ENCODE peak calls at places on chromosomes 2 and 18, in five cellular contexts. P is type B pancreatic cell, K is epithelial cell of esophagus, N is IMR-90, M is vagina. D is an unnamed sample.

GRCh38 chr2:28636491-28636890 is 115.1 kb upstream of the PPP1CB start:
- DNase-seq in P (no peak), K (no peak), N (no peak), M (no peak), D (no peak)

GRCh38 chr18:64713284-64713683 is 564.4 kb upstream of the LINC00305 start:
- DNase-seq in P (no peak), K (no peak), N (no peak), M (no peak), D (no peak)

GRCh38 chr2:132607407-132607806 is 62.6 kb downstream of the LYPD1 start:
- DNase-seq in P (no peak), K (no peak), N (no peak), M (no peak), D (peak; percentile 17)

GRCh38 chr2:43634604-43635306 is 2.3 kb upstream of the PLEKHH2 start:
- DNase-seq in P (no peak), K (peak; percentile 56), N (peak; percentile 89), M (no peak), D (no peak)

GRCh38 chr18:34153711-34154110 is 71.0 kb downstream of the NOL4 start:
- DNase-seq in P (no peak), K (no peak), N (peak; percentile 16), M (no peak), D (no peak)

GRCh38 chr18:60100805-60101204 is 201.0 kb downstream of the PMAIP1 start:
- DNase-seq in P (no peak), K (no peak), N (no peak), M (no peak), D (no peak)

GRCh38 chr2:8535821-8536685 is 145.8 kb upstream of the ID2 start:
- DNase-seq in P (no peak), K (no peak), N (no peak), M (no peak), D (no peak)

GRCh38 chr2:165648826-165649225 is 145.2 kb downstream of the GALNT3 start:
- DNase-seq in P (no peak), K (no peak), N (no peak), M (no peak), D (no peak)

GRCh38 chr2:61834893-61835292 is 19.0 kb downstream of the FAM161A start:
- DNase-seq in P (no peak), K (peak; percentile 80), N (peak; percentile 33), M (no peak), D (no peak)

GRCh38 chr2:106147159-106147558 is 46.9 kb downstream of the UXS1 start:
- DNase-seq in P (no peak), K (peak; percentile 40), N (peak; percentile 71), M (no peak), D (no peak)

GRCh38 chr2:96870631-96871255 is 863 bp upstream of the SEMA4C start:
- DNase-seq in P (no peak), K (peak; percentile 47), N (no peak), M (no peak), D (no peak)

GRCh38 chr18:31772699-31773098 is 12.0 kb upstream of the SLC25A52 start:
- DNase-seq in P (no peak), K (no peak), N (no peak), M (no peak), D (no peak)
- TF ChIP-seq CTCF in P (no peak), K (no peak), N (no peak), M (no peak), D (no peak)

GRCh38 chr2:139409212-139409611 is 629.0 kb upstream of the NXPH2 start:
- DNase-seq in P (no peak), K (no peak), N (no peak), M (no peak), D (no peak)
- TF ChIP-seq CTCF in P (no peak), K (no peak), N (no peak), M (no peak), D (no peak)

GRCh38 chr2:216151313-216152030 is 42.3 kb downstream of the XRCC5 start:
- DNase-seq in P (no peak), K (no peak), N (peak; percentile 24), M (no peak), D (no peak)
- TF ChIP-seq CTCF in P (peak; percentile 26), K (peak; percentile 19), N (peak; percentile 27), M (no peak), D (no peak)

DNA sequence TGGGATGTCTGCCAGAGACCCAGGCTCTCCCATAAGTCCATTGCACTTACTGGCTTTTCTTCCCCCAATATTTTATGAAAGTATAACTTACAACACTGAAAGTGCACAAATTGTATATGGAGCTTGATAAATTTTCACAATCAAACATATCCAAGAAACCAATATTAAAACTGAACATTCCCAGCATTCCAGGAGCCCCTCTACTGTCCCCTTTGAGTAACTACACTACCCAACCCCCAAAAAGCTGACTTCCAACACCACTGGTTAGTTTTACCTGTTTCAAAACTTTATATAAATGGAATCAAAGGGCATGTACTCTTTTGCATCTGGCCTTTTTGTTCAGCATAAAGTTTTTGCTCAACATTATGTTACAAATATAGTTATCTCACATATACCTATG is 35.2 kb upstream of the PKDCC start:
- DNase-seq in P (no peak), K (no peak), N (no peak), M (no peak), D (no peak)
- TF ChIP-seq CTCF in P (peak; percentile 53), K (no peak), N (no peak), M (no peak), D (peak; percentile 15)

GRCh38 chr2:172116107-172116506 is 13.4 kb upstream of the DLX2 start:
- DNase-seq in P (no peak), K (no peak), N (no peak), M (no peak), D (no peak)

GRCh38 chr2:172109670-172110421 is 7.1 kb upstream of the DLX2 start:
- DNase-seq in P (no peak), K (peak; percentile 67), N (no peak), M (no peak), D (no peak)

GRCh38 chr2:172109256-172109655 is 6.6 kb upstream of the DLX2 start:
- DNase-seq in P (no peak), K (no peak), N (no peak), M (no peak), D (no peak)

GRCh38 chr2:172114579-172114978 is 11.9 kb upstream of the DLX2 start:
- DNase-seq in P (no peak), K (no peak), N (no peak), M (no peak), D (no peak)

GRCh38 chr2:172113617-172114016 is 10.9 kb upstream of the DLX2 start:
- DNase-seq in P (no peak), K (no peak), N (peak; percentile 65), M (no peak), D (no peak)
- TF ChIP-seq CTCF in P (peak; percentile 75), K (no peak), N (peak; percentile 54), M (peak; percentile 27), D (peak; percentile 65)

DNA sequence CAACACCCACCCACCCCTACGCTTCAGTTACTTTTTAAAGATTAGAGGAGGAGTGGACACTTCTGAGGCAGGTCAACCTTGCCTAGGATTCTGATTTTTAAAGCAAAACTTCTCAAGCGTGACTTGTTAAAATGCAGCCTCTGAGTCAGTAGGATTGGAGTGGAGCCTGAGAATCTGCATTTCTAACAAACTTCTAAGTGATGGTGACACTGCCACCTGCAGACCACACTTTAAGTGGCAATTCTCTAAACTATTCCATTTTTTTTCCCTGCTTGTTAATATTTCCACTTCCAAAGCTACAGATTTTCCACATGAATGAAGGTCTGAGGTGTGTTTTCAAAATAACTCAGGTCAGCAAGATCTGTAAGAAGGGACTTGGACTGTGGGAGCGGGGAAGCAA is 171.1 kb upstream of the CCDC150 start:
- DNase-seq in P (no peak), K (no peak), N (no peak), M (no peak), D (no peak)
- TF ChIP-seq CTCF in P (peak; percentile 23), K (no peak), N (peak; percentile 3), M (no peak), D (peak; percentile 18)

DNA sequence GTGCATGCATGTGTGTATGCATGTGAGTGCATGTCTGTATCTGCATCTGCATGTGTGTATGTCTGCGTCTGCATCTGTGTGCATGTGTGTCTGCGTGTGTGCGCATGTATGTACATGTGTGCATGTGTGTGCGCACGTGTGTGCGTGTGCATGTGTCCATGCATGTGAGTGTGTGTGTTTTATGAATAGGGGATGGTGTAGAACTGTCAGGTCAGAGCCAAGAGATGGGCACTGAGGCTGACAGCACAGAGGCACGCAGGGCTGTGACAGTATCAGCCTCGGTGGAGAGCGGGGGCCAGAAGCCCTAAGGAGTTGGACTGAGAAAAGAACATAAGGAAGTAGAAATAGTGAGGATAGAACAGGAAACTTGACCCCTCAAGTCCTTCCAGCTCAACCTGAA is 494.0 kb upstream of the MYT1L start:
- DNase-seq in P (no peak), K (no peak), N (no peak), M (peak; percentile 58), D (peak; percentile 74)
- TF ChIP-seq CTCF in P (no peak), K (no peak), N (no peak), M (no peak), D (no peak)